ENCODE peak calls at places on chromosomes 2 and 18, in five cellular contexts. U, V, P, Y and T are unnamed samples. For H3K9me3, the result is how much of the 10 kb centered on the place peaks cover.

GRCh38 chr2:178258916-178259315 is 64.6 kb downstream of the OSBPL6 start:
- DNase-seq in P (no peak), V (no peak), Y (no peak), U (no peak), T (no peak)

GRCh38 chr2:127678991-127679390 is 3.7 kb upstream of the LIMS2 start:
- DNase-seq in V (no peak), U (no peak), Y (no peak), P (no peak), T (no peak)

GRCh38 chr2:62196278-62196901 is 475 bp downstream of the B3GNT2 start:
- DNase-seq in P (peak), U (peak), Y (no peak), V (peak), T (no peak)

GRCh38 chr18:63311481-63312409 is 7.8 kb downstream of the BCL2 start:
- DNase-seq in V (no peak), Y (peak), P (no peak), U (no peak), T (no peak)

GRCh38 chr2:216495656-216496055 is 3.0 kb upstream of the RPL37A start:
- DNase-seq in V (no peak), P (no peak), Y (no peak), U (no peak), T (peak)

GRCh38 chr2:40352321-40353099 is 99.4 kb downstream of the SLC8A1 start:
- DNase-seq in Y (no peak), P (no peak), U (no peak), V (no peak), T (no peak)

GRCh38 chr2:236055471-236055870 is 112.7 kb downstream of the GBX2 start:
- DNase-seq in U (no peak), P (no peak), Y (no peak), V (no peak), T (no peak)

GRCh38 chr18:28831476-28831875 is 654.5 kb upstream of the CDH2 start:
- DNase-seq in U (no peak), Y (no peak), V (no peak), P (no peak), T (no peak)

GRCh38 chr2:23436346-23437099 is 51.5 kb downstream of the KLHL29 start:
- DNase-seq in V (no peak), P (no peak), U (no peak), Y (no peak), T (peak)

GRCh38 chr2:221546505-221547225 is 25.4 kb downstream of the EPHA4 start:
- DNase-seq in V (no peak), Y (no peak), U (no peak), P (no peak), T (no peak)

GRCh38 chr2:143572421-143572820 is 443.2 kb downstream of the ARHGAP15 start:
- DNase-seq in U (no peak), V (no peak), Y (no peak), P (no peak), T (no peak)

GRCh38 chr2:181777654-181778053 is 97.3 kb upstream of the NEUROD1 start:
- DNase-seq in Y (no peak), P (no peak), V (no peak), U (no peak), T (peak)

GRCh38 chr2:75139171-75139570 is 60.1 kb downstream of the TACR1 start:
- DNase-seq in Y (no peak), U (no peak), V (no peak), P (no peak), T (no peak)

GRCh38 chr18:39806519-39806918 is 2148.5 kb upstream of the PIK3C3 start:
- DNase-seq in P (no peak), V (peak), Y (no peak), U (no peak), T (no peak)

GRCh38 chr2:135585586-135585985 is 54.3 kb downstream of the R3HDM1 start:
- DNase-seq in Y (no peak), P (no peak), U (peak), V (no peak), T (no peak)

GRCh38 chr2:186125625-186126024 is 360.4 kb upstream of the ZC3H15 start:
- DNase-seq in U (no peak), Y (no peak), P (no peak), V (no peak), T (no peak)

GRCh38 chr18:58367425-58368140 is 261.3 kb downstream of the ALPK2 start:
- DNase-seq in V (no peak), Y (no peak), U (no peak), P (no peak), T (no peak)

GRCh38 chr2:158967731-158968395 is 577 bp upstream of the TANC1 start:
- DNase-seq in U (no peak), V (no peak), P (no peak), Y (no peak), T (peak)

GRCh38 chr2:71759056-71759455 is 305.7 kb downstream of the DYSF start:
- DNase-seq in V (no peak), U (no peak), Y (no peak), P (no peak), T (no peak)

GRCh38 chr2:240832205-240832727 is 12.2 kb upstream of the KIF1A start:
- DNase-seq in V (peak), P (peak), U (peak), Y (peak), T (peak)

GRCh38 chr2:173354601-173355131 is at the start of gene CDCA7:
- DNase-seq in U (peak), P (peak), Y (no peak), V (peak), T (peak)

GRCh38 chr18:47901624-47902362 is 28.7 kb downstream of the SMAD2 start:
- DNase-seq in V (no peak), Y (peak), P (no peak), U (peak), T (no peak)

GRCh38 chr2:238979636-238980035 is 131.8 kb downstream of the TWIST2 start:
- DNase-seq in Y (no peak), U (no peak), P (no peak), V (no peak), T (no peak)

GRCh38 chr2:11540148-11540995 is 6.5 kb downstream of the GREB1 start:
- DNase-seq in V (no peak), P (no peak), Y (no peak), U (no peak), T (no peak)

GRCh38 chr2:239361311-239361642 is 39.5 kb downstream of the HDAC4 start:
- DNase-seq in U (peak), Y (no peak), P (no peak), V (no peak), T (no peak)

GRCh38 chr2:133506962-133507361 is 61.3 kb downstream of the NCKAP5 start:
- DNase-seq in V (no peak), Y (no peak), P (no peak), U (no peak), T (no peak)

GRCh38 chr2:71513721-71514120 is 60.4 kb downstream of the DYSF start:
- DNase-seq in V (no peak), P (no peak), U (no peak), Y (no peak), T (no peak)

GRCh38 chr2:186017278-186017677 is 278.7 kb downstream of the FSIP2 start:
- DNase-seq in P (no peak), U (no peak), V (no peak), Y (no peak), T (no peak)

GRCh38 chr18:77133920-77134496 is 1.4 kb upstream of the MBP start:
- DNase-seq in U (peak), P (no peak), V (peak), Y (no peak), T (no peak)

GRCh38 chr2:120253021-120253882 is 600 bp downstream of the RALB start:
- DNase-seq in V (peak), P (peak), U (peak), Y (no peak), T (peak)

GRCh38 chr18:50644807-50645206 is 84.9 kb downstream of the MAPK4 start:
- DNase-seq in U (peak), P (peak), Y (no peak), V (peak), T (no peak)

GRCh38 chr2:109208071-109208950 is 79.3 kb downstream of the SH3RF3 start:
- DNase-seq in U (peak), V (no peak), Y (no peak), P (no peak), T (no peak)

GRCh38 chr2:205800804-205801203 is 118.5 kb downstream of the NRP2 start:
- DNase-seq in V (no peak), P (no peak), Y (no peak), U (no peak), T (peak)

GRCh38 chr2:42913280-42913878 is 121.0 kb upstream of the HAAO start:
- DNase-seq in V (no peak), Y (no peak), P (no peak), U (peak), T (peak)

GRCh38 chr2:88590998-88591613 is 36.2 kb downstream of the EIF2AK3 start:
- DNase-seq in Y (peak), U (peak), V (peak), P (peak), T (peak)

GRCh38 chr18:5304232-5304631 is 8.7 kb upstream of the ZBTB14 start:
- DNase-seq in P (no peak), Y (no peak), U (no peak), V (peak), T (no peak)

GRCh38 chr2:223306371-223306770 is 254.4 kb downstream of the KCNE4 start:
- DNase-seq in U (peak), Y (no peak), V (peak), P (no peak), T (peak)

GRCh38 chr18:30971338-30971956 is 71.1 kb downstream of the DSC3 start:
- DNase-seq in V (peak), U (peak), P (no peak), Y (no peak), T (peak)

GRCh38 chr2:227161947-227162346 is 2.1 kb downstream of the COL4A4 start:
- DNase-seq in U (no peak), V (no peak), Y (no peak), P (no peak), T (no peak)

GRCh38 chr2:227163998-227164744 is at the start of the genes COL4A3 and COL4A4:
- DNase-seq in V (no peak), P (peak), U (no peak), Y (no peak), T (no peak)

GRCh38 chr2:227160164-227160563 is 3.8 kb downstream of the COL4A4 start:
- DNase-seq in V (no peak), P (no peak), U (no peak), Y (no peak), T (no peak)

GRCh38 chr2:227164745-227165350 is 424 bp downstream of the COL4A3 start:
- DNase-seq in P (peak), Y (no peak), U (no peak), V (no peak), T (no peak)

GRCh38 chr2:227163445-227163997 is 484 bp downstream of the COL4A4 start:
- DNase-seq in P (peak), V (no peak), Y (no peak), U (no peak), T (no peak)
- TF ChIP-seq MYC in P (no peak), V (no peak), Y (no peak), U (no peak), T (no peak)

DNA sequence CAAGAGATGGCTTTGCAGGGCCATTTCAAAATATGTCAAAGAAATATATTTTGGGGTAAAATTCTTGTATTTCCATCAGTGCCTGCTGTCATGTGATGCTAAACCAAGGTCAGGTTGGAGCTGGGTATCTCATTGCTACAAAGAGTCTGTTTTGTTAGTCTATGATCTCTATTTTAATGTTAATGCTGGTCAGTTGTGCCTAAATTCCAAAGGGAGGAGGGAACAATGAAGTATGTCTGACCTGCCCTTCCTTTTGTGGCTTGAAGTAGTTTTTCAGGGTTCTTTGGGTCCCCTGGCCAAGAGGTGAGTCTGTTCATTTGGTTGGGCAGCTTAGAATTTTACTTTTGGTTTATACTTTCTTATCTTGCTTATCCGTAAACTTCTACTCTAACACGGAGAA is 61.6 kb upstream of the DYNAP start:
- DNase-seq in P (no peak), U (no peak), Y (no peak), V (no peak), T (no peak)
- H3K9me3 ChIP-seq in P (under half), U (under half), Y (under half), V (under half), T (under half)

GRCh38 chr18:79964330-79965118 is at the start of gene HSBP1L1:
- DNase-seq in P (peak), U (no peak), V (peak), Y (no peak), T (peak)
- TF ChIP-seq MYC in P (no peak), U (no peak), V (peak), Y (no peak), T (no peak)

GRCh38 chr2:102661846-102662245 is 42.5 kb downstream of the SLC9A2 start:
- DNase-seq in Y (no peak), U (no peak), P (no peak), V (no peak), T (no peak)

GRCh38 chr2:102660070-102660469 is 40.7 kb downstream of the SLC9A2 start:
- DNase-seq in Y (no peak), V (no peak), U (peak), P (no peak), T (no peak)

GRCh38 chr2:102660574-102660973 is 41.2 kb downstream of the SLC9A2 start:
- DNase-seq in U (no peak), V (peak), Y (no peak), P (no peak), T (no peak)

GRCh38 chr2:102664439-102665042 is 45.2 kb downstream of the SLC9A2 start:
- DNase-seq in P (peak), U (peak), V (peak), Y (peak), T (no peak)

GRCh38 chr2:102662861-102663260 is 43.5 kb downstream of the SLC9A2 start:
- DNase-seq in V (no peak), P (no peak), U (no peak), Y (no peak), T (no peak)
- H3K9me3 ChIP-seq in V (under half), P (under half), U (under half), Y (under half), T (under half)

DNA sequence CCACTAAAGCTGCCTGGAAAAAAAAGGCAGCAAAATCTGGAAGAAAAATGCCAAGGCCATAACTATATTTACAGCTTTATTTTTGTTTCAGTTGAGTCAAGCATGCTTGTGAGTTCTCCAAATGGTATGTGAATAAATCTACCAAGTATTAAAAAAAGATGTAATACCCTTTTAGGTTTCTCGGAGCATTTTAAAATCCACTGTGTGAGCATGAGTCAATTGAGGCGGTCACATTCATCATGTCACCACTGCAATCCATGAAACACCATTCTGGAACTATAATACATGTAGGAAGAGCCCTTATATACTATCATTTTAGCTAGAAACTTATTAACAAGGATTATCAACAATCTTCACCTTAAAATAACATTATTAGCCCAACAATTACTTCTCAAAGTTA is 24.1 kb upstream of the C2orf42 start:
- DNase-seq in P (no peak), U (no peak), Y (no peak), V (no peak), T (no peak)
- TF ChIP-seq MYC in P (no peak), U (no peak), Y (no peak), V (no peak), T (no peak)

GRCh38 chr18:78733762-78734613 is 245.6 kb upstream of the SALL3 start:
- DNase-seq in P (no peak), U (no peak), V (no peak), Y (no peak), T (no peak)

GRCh38 chr18:78730564-78731422 is 248.8 kb upstream of the SALL3 start:
- DNase-seq in U (no peak), P (no peak), Y (no peak), V (no peak), T (no peak)

GRCh38 chr18:78732273-78733210 is 247.1 kb upstream of the SALL3 start:
- DNase-seq in U (no peak), P (no peak), V (no peak), Y (no peak), T (no peak)

GRCh38 chr18:78729099-78729467 is 250.5 kb upstream of the SALL3 start:
- DNase-seq in V (no peak), P (no peak), U (no peak), Y (no peak), T (no peak)

DNA sequence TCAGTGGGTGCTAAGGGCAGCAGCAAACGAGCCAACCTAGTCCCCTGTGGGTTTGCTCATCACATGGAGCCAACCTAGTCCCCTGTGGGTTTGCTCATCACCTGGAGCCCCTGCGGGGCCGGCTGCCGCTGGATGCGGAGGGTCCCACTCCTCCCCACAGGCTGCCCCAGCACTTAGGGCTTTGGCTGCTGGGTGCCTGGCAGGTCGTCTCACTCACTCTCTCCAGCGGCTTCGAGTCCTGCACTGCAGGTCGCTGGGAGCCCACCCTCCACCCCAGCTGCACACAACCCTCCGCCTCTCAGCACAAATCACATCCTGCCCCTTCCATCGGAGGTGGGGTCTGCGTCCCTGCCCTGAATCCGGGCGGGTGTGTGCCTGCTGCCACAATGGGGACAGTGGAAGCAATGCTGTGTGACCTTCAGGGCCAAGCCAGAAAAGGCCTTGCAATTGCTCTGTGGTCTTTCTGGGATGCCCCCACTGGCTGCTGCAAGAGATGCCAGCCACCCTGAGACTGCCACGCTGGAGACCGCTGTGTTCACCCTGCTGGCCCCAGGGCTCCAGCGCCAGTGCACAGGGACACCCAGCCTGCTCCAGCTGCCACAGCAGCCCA is 248.1 kb upstream of the SALL3 start:
- DNase-seq in V (no peak), U (no peak), Y (no peak), P (no peak), T (no peak)
- H3K9me3 ChIP-seq in V (under half), U (under half), Y (under half), P (under half), T (under half)

DNA sequence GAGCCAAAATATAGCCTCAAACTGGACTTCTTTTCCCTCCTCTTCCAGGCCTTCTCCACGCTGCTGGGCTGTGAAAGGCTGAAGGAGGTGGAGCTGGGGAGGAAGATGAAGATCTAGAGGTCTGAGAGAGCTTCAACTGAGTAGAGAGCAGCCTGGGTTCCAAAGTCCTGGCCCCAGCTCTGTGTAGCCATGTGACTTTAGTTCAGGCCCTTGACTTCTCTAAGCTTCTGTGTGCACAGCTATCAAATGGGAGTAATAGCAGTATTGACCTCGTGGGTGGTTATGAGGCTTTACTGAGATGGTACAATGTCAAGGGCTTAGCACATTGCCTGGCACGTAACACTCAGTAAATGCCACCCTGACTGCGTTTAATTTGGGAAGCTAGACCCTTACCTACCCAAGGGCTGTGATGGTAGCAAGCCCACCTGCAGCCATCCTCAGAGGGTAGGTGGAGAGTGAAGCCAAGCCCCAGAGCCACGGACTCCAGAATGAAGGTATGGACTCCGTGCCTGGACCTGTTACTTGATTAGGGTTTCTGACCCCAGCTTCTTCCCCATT is 38.4 kb downstream of the SERTAD2 start:
- DNase-seq in P (no peak), V (no peak), U (no peak), Y (no peak), T (no peak)
- TF ChIP-seq MYC in P (no peak), V (no peak), U (no peak), Y (no peak), T (no peak)

GRCh38 chr18:43481069-43481468 is 203.8 kb upstream of the SYT4 start:
- DNase-seq in V (no peak), P (no peak), U (no peak), Y (no peak), T (no peak)
- H3K9me3 ChIP-seq in V (under half), P (under half), U (under half), Y (under half), T (under half)

GRCh38 chr2:217725409-217725808 is 277.4 kb downstream of the TNS1 start:
- DNase-seq in Y (no peak), V (no peak), P (no peak), U (no peak), T (no peak)
- TF ChIP-seq MYC in Y (no peak), V (no peak), P (no peak), U (no peak), T (no peak)